ENCODE peak calls at places on chromosomes 4 and X, in seven cellular contexts. One of them, this sample, is unnamed.

GRCh38 chr4:17347445-17347844 is 164.4 kb downstream of the QDPR start:
- DNase-seq in GF-D8: no peak
- DNase-seq in cardiac septum: no peak
- DNase-seq in T-cell: peak; percentile 28
- DNase-seq in cerebellar cortex: peak; percentile 22
- DNase-seq in KG1: no peak
- DNase-seq in EH: peak; percentile 23
- DNase-seq in this sample: no peak

GRCh38 chrX:134782796-134783195 is 124.5 kb upstream of the PLAC1 start:
- DNase-seq in T-cell: no peak
- DNase-seq in KG1: no peak
- DNase-seq in GF-D8: no peak
- DNase-seq in EH: peak; percentile 52
- DNase-seq in cardiac septum: no peak
- DNase-seq in cerebellar cortex: peak; percentile 14
- DNase-seq in this sample: no peak

GRCh38 chr4:114997596-114997995 is 115.8 kb downstream of the NDST4 start:
- DNase-seq in EH: no peak
- DNase-seq in GF-D8: no peak
- DNase-seq in T-cell: no peak
- DNase-seq in cerebellar cortex: no peak
- DNase-seq in KG1: no peak
- DNase-seq in cardiac septum: no peak
- DNase-seq in this sample: no peak

GRCh38 chr4:115851918-115852766 is 738.7 kb upstream of the NDST4 start:
- DNase-seq in cerebellar cortex: peak; percentile 39
- DNase-seq in T-cell: no peak
- DNase-seq in cardiac septum: no peak
- DNase-seq in KG1: peak; percentile 16
- DNase-seq in GF-D8: peak; percentile 2
- DNase-seq in EH: no peak
- DNase-seq in this sample: peak; percentile 4

GRCh38 chr4:1036095-1036494 is 24.7 kb downstream of the FGFRL1 start:
- DNase-seq in cardiac septum: no peak
- DNase-seq in cerebellar cortex: no peak
- DNase-seq in GF-D8: no peak
- DNase-seq in T-cell: no peak
- DNase-seq in KG1: no peak
- DNase-seq in EH: no peak
- DNase-seq in this sample: no peak

GRCh38 chrX:1531106-1531890 is 5.7 kb downstream of the P2RY8 start:
- DNase-seq in KG1: no peak
- DNase-seq in T-cell: no peak
- DNase-seq in EH: no peak
- DNase-seq in cardiac septum: no peak
- DNase-seq in GF-D8: no peak
- DNase-seq in cerebellar cortex: no peak
- DNase-seq in this sample: no peak

GRCh38 chrX:11908371-11908770 is 150.3 kb downstream of the MSL3 start:
- DNase-seq in cerebellar cortex: no peak
- DNase-seq in T-cell: no peak
- DNase-seq in cardiac septum: no peak
- DNase-seq in GF-D8: no peak
- DNase-seq in KG1: no peak
- DNase-seq in EH: peak; percentile 3
- DNase-seq in this sample: no peak

GRCh38 chr4:94532016-94532789 is 80.5 kb downstream of the PDLIM5 start:
- DNase-seq in GF-D8: no peak
- DNase-seq in EH: peak; percentile 89
- DNase-seq in cardiac septum: no peak
- DNase-seq in KG1: no peak
- DNase-seq in cerebellar cortex: no peak
- DNase-seq in T-cell: no peak
- DNase-seq in this sample: no peak

GRCh38 chr4:8741513-8742226 is 130.0 kb downstream of the HMX1 start:
- DNase-seq in T-cell: no peak
- DNase-seq in KG1: no peak
- DNase-seq in cardiac septum: peak; percentile 66
- DNase-seq in EH: no peak
- DNase-seq in cerebellar cortex: no peak
- DNase-seq in GF-D8: no peak
- DNase-seq in this sample: no peak